ENCODE peak calls at places on chromosome 20, in nine cellular contexts. X, V, Q, Z, L, I, D, C and U are unnamed samples. For H3K36me3, the result is how much of the 10 kb centered on the place peaks cover.

GRCh38 chr20:53037621-53038020 is 65.5 kb downstream of the TSHZ2 start:
- DNase-seq in X (no peak), V (no peak), Q (no peak), Z (no peak), L (no peak), I (no peak), D (no peak), C (no peak), U (no peak)

GRCh38 chr20:63394635-63395455 is 33.7 kb upstream of the CHRNA4 start:
- DNase-seq in X (no peak), V (no peak), Q (no peak), Z (no peak), L (no peak), I (no peak), D (no peak), C (no peak), U (no peak)

GRCh38 chr20:44967207-44967807 is 995 bp downstream of the STK4 start:
- DNase-seq in X (peak), V (no peak), Q (no peak), Z (no peak), L (peak), I (no peak), D (no peak), C (no peak), U (peak)

GRCh38 chr20:24943731-24944130 is 5.3 kb upstream of the CST7 start:
- DNase-seq in X (no peak), V (no peak), Q (no peak), Z (no peak), L (no peak), I (no peak), D (no peak), C (no peak), U (no peak)

GRCh38 chr20:38660429-38660828 is 58.8 kb downstream of the ARHGAP40 start:
- DNase-seq in X (no peak), V (no peak), Q (no peak), Z (no peak), L (no peak), I (no peak), D (no peak), C (no peak), U (no peak)

GRCh38 chr20:58107533-58107932 is 120.9 kb downstream of the ANKRD60 start:
- DNase-seq in X (no peak), V (no peak), Q (no peak), Z (no peak), L (no peak), I (no peak), D (no peak), C (no peak), U (no peak)

GRCh38 chr20:36847009-36847709 is 28.8 kb upstream of the TLDC2 start:
- DNase-seq in X (no peak), V (peak), Q (peak), Z (peak), L (peak), I (peak), D (peak), C (no peak), U (no peak)

GRCh38 chr20:49712918-49713778 is 530 bp downstream of the B4GALT5 start:
- DNase-seq in X (peak), V (no peak), Q (peak), Z (peak), L (no peak), I (no peak), D (peak), C (peak), U (peak)

GRCh38 chr20:48794360-48794759 is 33.4 kb downstream of the PREX1 start:
- DNase-seq in X (no peak), V (no peak), Q (no peak), Z (no peak), L (no peak), I (no peak), D (no peak), C (peak), U (no peak)

GRCh38 chr20:3121955-3122610 is 37.6 kb upstream of the AVP start:
- DNase-seq in X (no peak), V (no peak), Q (no peak), Z (no peak), L (no peak), I (no peak), D (no peak), C (no peak), U (no peak)

GRCh38 chr20:62333820-62334595 is 31.2 kb downstream of the ADRM1 start:
- DNase-seq in X (no peak), V (no peak), Q (no peak), Z (no peak), L (no peak), I (no peak), D (no peak), C (no peak), U (no peak)
- H3K36me3 ChIP-seq in X (under half), V (under half), Q (under half), Z (half or more), L (under half), I (half or more), D (under half), C (under half), U (under half)

GRCh38 chr20:22623211-22623610 is 38.8 kb upstream of the FOXA2 start:
- DNase-seq in X (no peak), V (no peak), Q (peak), Z (no peak), L (no peak), I (no peak), D (no peak), C (peak), U (no peak)
- TF ChIP-seq CTCF in X (no peak), V (no peak), Q (no peak), Z (no peak), L (peak), I (no peak), D (no peak), C (peak), U (no peak)

GRCh38 chr20:31573555-31574295 is 31.4 kb upstream of the ID1 start:
- DNase-seq in X (no peak), V (peak), Q (no peak), Z (no peak), L (no peak), I (no peak), D (peak), C (no peak), U (no peak)

GRCh38 chr20:31570735-31571617 is 34.1 kb upstream of the ID1 start:
- DNase-seq in X (no peak), V (peak), Q (no peak), Z (no peak), L (no peak), I (no peak), D (no peak), C (no peak), U (no peak)

GRCh38 chr20:31572042-31572700 is 32.9 kb upstream of the ID1 start:
- DNase-seq in X (no peak), V (no peak), Q (no peak), Z (no peak), L (no peak), I (no peak), D (no peak), C (peak), U (no peak)

GRCh38 chr20:31570021-31570463 is 35.0 kb upstream of the ID1 start:
- DNase-seq in X (no peak), V (peak), Q (no peak), Z (no peak), L (no peak), I (no peak), D (no peak), C (no peak), U (no peak)

DNA sequence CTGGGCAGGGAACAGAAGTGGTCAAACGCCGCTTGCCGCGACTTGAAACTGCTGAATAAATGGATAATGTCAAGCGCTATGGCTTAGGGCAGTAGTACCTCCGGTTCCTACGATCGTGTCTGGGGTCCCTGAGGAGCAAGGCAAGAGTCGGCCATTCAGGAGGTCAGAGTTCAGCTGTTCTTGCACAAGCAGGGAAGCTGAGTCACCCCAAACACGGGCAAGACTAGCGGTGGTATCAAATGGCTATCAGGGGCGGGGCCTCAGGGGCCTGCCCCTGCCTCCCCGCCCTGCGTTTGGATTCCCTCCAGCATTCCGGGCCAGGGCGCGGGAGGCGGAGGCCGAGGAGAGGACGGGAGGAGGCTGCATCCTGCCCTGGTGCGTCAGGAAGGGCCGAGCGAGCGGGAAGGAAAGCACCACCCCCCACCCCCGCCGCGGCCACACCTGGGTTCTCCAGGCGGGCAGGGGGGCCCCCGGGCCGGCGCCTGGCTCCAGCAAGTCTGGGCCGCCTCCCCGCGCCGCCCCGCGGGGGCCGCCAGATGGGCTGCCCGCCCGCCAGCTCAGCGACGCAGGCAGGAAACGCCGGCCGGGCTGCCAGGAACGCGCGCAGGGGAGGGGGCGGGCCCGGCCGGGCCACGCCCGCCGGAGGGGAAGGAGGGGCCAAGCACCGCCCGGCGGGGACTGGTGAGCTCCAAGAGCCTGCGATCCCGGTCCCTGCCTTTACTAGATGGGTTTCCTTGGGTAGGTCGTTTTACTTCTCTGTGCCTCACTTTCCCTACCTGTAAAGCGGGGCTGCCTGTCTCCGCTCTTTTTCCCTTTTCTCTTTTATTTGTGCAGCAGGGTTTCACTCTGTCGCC is 32.2 kb upstream of the ID1 start:
- DNase-seq in X (peak), V (peak), Q (peak), Z (peak), L (peak), I (peak), D (peak), C (peak), U (peak)
- H3K36me3 ChIP-seq in X (under half), V (under half), Q (under half), Z (under half), L (under half), I (under half), D (under half), C (under half), U (under half)

DNA sequence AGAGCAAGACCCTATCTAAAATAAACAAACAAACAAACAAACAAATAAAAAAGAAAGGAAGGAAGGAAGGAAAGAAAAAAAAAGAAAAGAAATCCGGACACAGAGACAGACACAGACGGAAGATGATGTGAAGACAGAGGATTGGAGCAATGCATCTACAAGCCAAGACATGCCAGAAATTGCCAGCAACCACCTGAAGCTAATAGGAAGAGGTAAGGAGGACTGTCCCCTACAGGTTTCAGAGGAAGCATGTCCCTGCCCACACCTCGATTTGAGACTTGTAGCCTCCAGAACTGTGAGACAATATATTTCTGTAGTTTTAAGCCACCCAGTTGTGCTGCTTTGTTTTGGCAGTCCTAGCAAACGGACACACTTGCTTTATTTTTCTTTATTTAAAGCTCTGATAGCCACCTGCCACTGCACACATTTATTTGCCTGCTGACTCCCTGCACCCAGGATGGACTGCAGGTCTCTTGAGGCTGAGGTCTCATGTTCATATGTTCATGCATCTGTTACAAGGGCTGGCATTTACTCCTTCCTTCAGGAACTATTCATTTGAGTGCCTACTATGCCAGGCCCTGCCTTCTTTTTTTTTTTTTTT is 20.7 kb upstream of the ZMYND8 start:
- DNase-seq in X (no peak), V (no peak), Q (no peak), Z (no peak), L (peak), I (no peak), D (peak), C (no peak), U (no peak)
- TF ChIP-seq CTCF in X (no peak), V (no peak), Q (no peak), Z (no peak), L (peak), I (no peak), D (peak), C (no peak), U (no peak)

DNA sequence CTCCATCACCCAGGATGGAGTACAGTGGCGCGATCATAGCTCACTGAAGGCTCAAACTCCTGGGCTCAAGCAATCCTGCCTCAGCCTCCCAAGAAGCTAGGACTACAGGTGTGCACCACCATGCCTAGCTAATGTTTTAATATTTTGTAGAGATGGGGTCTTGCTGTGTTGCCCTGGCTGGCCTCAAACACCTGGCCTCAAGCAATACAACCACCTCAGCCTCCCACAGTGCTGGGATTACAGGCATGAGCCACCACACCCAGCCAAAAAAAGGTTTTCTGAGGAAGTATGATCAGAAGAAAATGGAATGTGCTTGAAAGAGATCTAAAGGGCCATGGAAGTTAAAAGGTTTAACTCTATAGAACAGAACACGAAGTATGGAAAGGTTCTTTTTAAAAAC is 8.7 kb downstream of the RBBP9 start:
- DNase-seq in X (no peak), V (no peak), Q (no peak), Z (no peak), L (no peak), I (no peak), D (no peak), C (no peak), U (no peak)
- H3K36me3 ChIP-seq in X (under half), V (under half), Q (under half), Z (half or more), L (under half), I (half or more), D (under half), C (under half), U (under half)

GRCh38 chr20:15918631-15919030 is 654.6 kb downstream of the KIF16B start:
- DNase-seq in X (no peak), V (no peak), Q (no peak), Z (no peak), L (no peak), I (no peak), D (no peak), C (peak), U (no peak)
- TF ChIP-seq CTCF in X (no peak), V (no peak), Q (no peak), Z (no peak), L (no peak), I (no peak), D (no peak), C (no peak), U (no peak)

GRCh38 chr20:34852298-34852697 is 20.4 kb downstream of the GGT7 start:
- DNase-seq in X (no peak), V (no peak), Q (no peak), Z (no peak), L (no peak), I (no peak), D (no peak), C (no peak), U (no peak)
- H3K36me3 ChIP-seq in X (under half), V (under half), Q (under half), Z (half or more), L (under half), I (half or more), D (under half), C (under half), U (under half)